ENCODE peak calls at places on chromosome 14, in five cellular contexts. One of them, this sample, is unnamed.

GRCh38 chr14:93546642-93547041 is 115.9 kb downstream of the UNC79 start:
- DNase-seq in A549: no peak
- DNase-seq in Panc1: no peak
- DNase-seq in HepG2: no peak
- DNase-seq in HCT116: no peak
- DNase-seq in this sample: no peak

GRCh38 chr14:100288382-100289185 is 17.7 kb downstream of the SLC25A29 start:
- DNase-seq in HepG2: no peak
- DNase-seq in Panc1: no peak
- DNase-seq in A549: no peak
- DNase-seq in HCT116: no peak
- DNase-seq in this sample: no peak

GRCh38 chr14:53964249-53964648 is 7.6 kb upstream of the BMP4 start:
- DNase-seq in Panc1: no peak
- DNase-seq in A549: no peak
- DNase-seq in HepG2: no peak
- DNase-seq in HCT116: no peak
- DNase-seq in this sample: peak; percentile 43

GRCh38 chr14:26389646-26390508 is 208.0 kb downstream of the NOVA1 start:
- DNase-seq in HCT116: no peak
- DNase-seq in HepG2: no peak
- DNase-seq in Panc1: no peak
- DNase-seq in A549: no peak
- DNase-seq in this sample: no peak

GRCh38 chr14:35221462-35221861 is 70.7 kb upstream of the PSMA6 start:
- DNase-seq in A549: no peak
- DNase-seq in HCT116: no peak
- DNase-seq in HepG2: no peak
- DNase-seq in Panc1: no peak
- DNase-seq in this sample: no peak

GRCh38 chr14:75604979-75605825 is 26.8 kb downstream of the FLVCR2 start:
- DNase-seq in Panc1: no peak
- DNase-seq in HepG2: no peak
- DNase-seq in A549: no peak
- DNase-seq in HCT116: no peak
- DNase-seq in this sample: no peak

GRCh38 chr14:58942516-58942915 is 246.0 kb upstream of the DAAM1 start:
- DNase-seq in Panc1: no peak
- DNase-seq in A549: no peak
- DNase-seq in HCT116: no peak
- DNase-seq in HepG2: no peak
- DNase-seq in this sample: no peak

GRCh38 chr14:55936691-55937090 is 181.5 kb upstream of the PELI2 start:
- DNase-seq in Panc1: no peak
- DNase-seq in HCT116: no peak
- DNase-seq in A549: no peak
- DNase-seq in HepG2: no peak
- DNase-seq in this sample: peak; percentile 72

GRCh38 chr14:81408595-81408994 is 8.5 kb upstream of the STON2 start:
- DNase-seq in Panc1: no peak
- DNase-seq in A549: no peak
- DNase-seq in HCT116: no peak
- DNase-seq in HepG2: peak; percentile 73
- DNase-seq in this sample: no peak

GRCh38 chr14:86574026-86574777 is 1044.3 kb downstream of the FLRT2 start:
- DNase-seq in HepG2: peak; percentile 0
- DNase-seq in HCT116: no peak
- DNase-seq in Panc1: peak; percentile 18
- DNase-seq in A549: no peak
- DNase-seq in this sample: no peak

GRCh38 chr14:83478741-83479140 is 1945.1 kb upstream of the SEL1L start:
- DNase-seq in Panc1: no peak
- DNase-seq in HCT116: no peak
- DNase-seq in A549: no peak
- DNase-seq in HepG2: no peak
- DNase-seq in this sample: no peak

GRCh38 chr14:77098470-77099353 is 654 bp downstream of the CIPC start:
- DNase-seq in HepG2: no peak
- DNase-seq in HCT116: no peak
- DNase-seq in Panc1: no peak
- DNase-seq in A549: peak; percentile 29
- DNase-seq in this sample: peak; percentile 55

GRCh38 chr14:64878775-64879634 is 702 bp downstream of the SPTB start:
- DNase-seq in HCT116: no peak
- DNase-seq in Panc1: no peak
- DNase-seq in HepG2: no peak
- DNase-seq in A549: peak; percentile 14
- DNase-seq in this sample: peak; percentile 54

GRCh38 chr14:44271006-44271405 is 236.1 kb downstream of the FSCB start:
- DNase-seq in A549: no peak
- DNase-seq in Panc1: no peak
- DNase-seq in HCT116: no peak
- DNase-seq in HepG2: no peak
- DNase-seq in this sample: no peak

GRCh38 chr14:42556551-42556950 is 949.9 kb downstream of the LRFN5 start:
- DNase-seq in A549: no peak
- DNase-seq in HepG2: no peak
- DNase-seq in Panc1: no peak
- DNase-seq in HCT116: no peak
- DNase-seq in this sample: no peak

GRCh38 chr14:98953544-98954346 is 318.3 kb downstream of the BCL11B start:
- DNase-seq in A549: peak; percentile 80
- DNase-seq in HCT116: no peak
- DNase-seq in Panc1: no peak
- DNase-seq in HepG2: no peak
- DNase-seq in this sample: no peak

GRCh38 chr14:94498215-94498614 is 11.1 kb downstream of the SERPINA12 start:
- DNase-seq in HCT116: no peak
- DNase-seq in A549: no peak
- DNase-seq in HepG2: no peak
- DNase-seq in Panc1: no peak
- DNase-seq in this sample: no peak

GRCh38 chr14:28344381-28344780 is 422.2 kb upstream of the FOXG1 start:
- DNase-seq in Panc1: no peak
- DNase-seq in A549: no peak
- DNase-seq in HepG2: no peak
- DNase-seq in HCT116: no peak
- DNase-seq in this sample: no peak

GRCh38 chr14:67420102-67420739 is 8.3 kb upstream of the PLEK2 start:
- DNase-seq in Panc1: no peak
- DNase-seq in HCT116: no peak
- DNase-seq in A549: no peak
- DNase-seq in HepG2: peak; percentile 32
- DNase-seq in this sample: peak; percentile 87

GRCh38 chr14:105453847-105454246 is 20.8 kb upstream of the CRIP2 start:
- DNase-seq in Panc1: no peak
- DNase-seq in HepG2: no peak
- DNase-seq in HCT116: no peak
- DNase-seq in A549: no peak
- DNase-seq in this sample: no peak

GRCh38 chr14:67004521-67004920 is 184.7 kb upstream of the GARIN2 start:
- DNase-seq in A549: no peak
- DNase-seq in Panc1: no peak
- DNase-seq in HepG2: no peak
- DNase-seq in HCT116: no peak
- DNase-seq in this sample: no peak

GRCh38 chr14:79491161-79491560 is 720.1 kb downstream of the DIO2 start:
- DNase-seq in HCT116: no peak
- DNase-seq in HepG2: no peak
- DNase-seq in Panc1: no peak
- DNase-seq in A549: no peak
- DNase-seq in this sample: no peak

GRCh38 chr14:105930572-105930971 is 404.2 kb downstream of the TMEM121 start:
- DNase-seq in A549: no peak
- DNase-seq in Panc1: no peak
- DNase-seq in HCT116: no peak
- DNase-seq in HepG2: no peak
- DNase-seq in this sample: no peak

GRCh38 chr14:73243341-73243740 is 6.0 kb downstream of the PAPLN start:
- DNase-seq in HepG2: no peak
- DNase-seq in A549: no peak
- DNase-seq in Panc1: no peak
- DNase-seq in HCT116: no peak
- DNase-seq in this sample: no peak

GRCh38 chr14:64303471-64303917 is 9.3 kb upstream of the ESR2 start:
- DNase-seq in HCT116: peak; percentile 74
- DNase-seq in Panc1: peak; percentile 32
- DNase-seq in HepG2: peak; percentile 63
- DNase-seq in A549: peak; percentile 82
- DNase-seq in this sample: peak; percentile 94

GRCh38 chr14:89805501-89805900 is 149.0 kb downstream of the EFCAB11 start:
- DNase-seq in Panc1: no peak
- DNase-seq in HepG2: no peak
- DNase-seq in HCT116: no peak
- DNase-seq in A549: no peak
- DNase-seq in this sample: no peak

GRCh38 chr14:57060276-57060956 is 208.3 kb downstream of the EXOC5 start:
- DNase-seq in Panc1: no peak
- DNase-seq in HCT116: no peak
- DNase-seq in A549: no peak
- DNase-seq in HepG2: no peak
- DNase-seq in this sample: no peak

GRCh38 chr14:57834961-57835360 is 30.9 kb downstream of the SLC35F4 start:
- DNase-seq in HepG2: no peak
- DNase-seq in A549: no peak
- DNase-seq in HCT116: no peak
- DNase-seq in Panc1: no peak
- DNase-seq in this sample: no peak

GRCh38 chr14:67187826-67188225 is 1.4 kb upstream of the GARIN2 start:
- DNase-seq in A549: no peak
- DNase-seq in HCT116: peak; percentile 85
- DNase-seq in HepG2: no peak
- DNase-seq in Panc1: peak; percentile 54
- DNase-seq in this sample: no peak

DNA sequence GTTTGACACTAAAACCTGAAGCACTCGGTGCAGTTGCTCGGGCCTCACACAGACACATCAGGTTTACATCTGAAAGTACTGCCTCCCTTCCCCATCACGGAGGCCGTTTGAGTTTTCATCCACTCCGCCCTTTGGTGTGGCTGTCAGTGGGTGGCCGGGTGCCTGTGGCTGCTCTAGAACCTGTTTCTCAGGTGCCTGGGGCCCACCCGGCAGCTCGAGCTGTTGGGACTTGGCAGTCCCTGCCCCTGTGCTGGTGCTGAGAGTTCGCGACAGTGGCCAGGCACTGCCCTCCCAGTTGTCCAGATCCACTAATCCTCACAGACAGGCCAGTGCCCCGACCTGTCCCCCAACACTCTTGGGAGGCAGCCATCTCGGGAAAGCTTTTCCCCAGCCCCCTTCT is 22.4 kb downstream of the XRCC3 start:
- DNase-seq in HepG2: no peak
- DNase-seq in HCT116: no peak
- DNase-seq in Panc1: no peak
- DNase-seq in A549: no peak
- DNase-seq in this sample: no peak
- H3K4me1 ChIP-seq in HepG2: no peaks in the 10 kb centered on the region
- H3K4me1 ChIP-seq in HCT116: no peaks in the 10 kb centered on the region
- H3K4me1 ChIP-seq in Panc1: peaks cover 20% of the 10 kb centered on the region
- H3K4me1 ChIP-seq in A549: peaks cover 10% of the 10 kb centered on the region
- H3K4me1 ChIP-seq in this sample: peaks cover 6% of the 10 kb centered on the region

DNA sequence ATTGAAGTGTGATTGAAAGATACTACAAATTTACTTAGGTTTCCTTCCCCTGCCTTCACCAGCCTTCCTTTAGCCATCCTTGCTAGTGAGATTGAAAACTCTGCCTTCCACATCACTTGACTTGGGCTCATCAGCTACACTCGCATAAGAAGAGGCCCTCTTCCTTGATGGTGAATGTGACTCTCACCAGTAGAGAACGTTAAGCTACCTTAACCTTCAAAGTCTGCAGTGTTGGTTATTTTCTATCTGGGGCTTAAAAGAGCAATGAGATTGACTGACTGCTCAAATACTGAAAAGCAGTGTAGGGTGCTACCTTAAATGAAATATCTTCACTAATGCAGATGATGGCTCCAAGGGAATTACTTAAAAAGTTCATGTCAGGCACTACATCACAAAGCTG is 271.8 kb downstream of the EGLN3 start:
- DNase-seq in A549: no peak
- DNase-seq in Panc1: no peak
- DNase-seq in HepG2: no peak
- DNase-seq in HCT116: no peak
- DNase-seq in this sample: no peak
- TF ChIP-seq REST in A549: no peak
- TF ChIP-seq REST in Panc1: no peak
- TF ChIP-seq REST in HepG2: no peak
- TF ChIP-seq REST in HCT116: no peak
- TF ChIP-seq REST in this sample: no peak

DNA sequence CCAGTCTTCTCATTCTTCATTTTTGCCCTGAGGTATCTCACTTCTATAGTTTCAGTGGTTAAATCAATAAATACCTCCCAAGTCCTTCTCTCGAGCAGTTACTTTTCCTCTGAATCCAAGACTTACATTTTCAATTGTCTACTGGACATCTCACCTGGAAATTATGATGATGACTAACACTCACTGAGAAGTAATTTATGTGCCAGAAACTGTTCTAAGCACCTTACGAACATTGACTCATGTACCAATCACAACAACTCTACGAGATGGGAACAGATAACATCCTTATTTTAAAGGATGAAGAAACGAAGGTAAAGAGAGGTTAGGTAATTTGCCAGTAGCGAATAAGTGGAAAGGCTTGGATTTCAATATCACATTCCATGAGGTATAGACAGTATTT is 94.1 kb downstream of the EML5 start:
- DNase-seq in HCT116: peak; percentile 7
- DNase-seq in HepG2: no peak
- DNase-seq in A549: no peak
- DNase-seq in Panc1: no peak
- DNase-seq in this sample: no peak
- H3K4me1 ChIP-seq in HCT116: no peaks in the 10 kb centered on the region
- H3K4me1 ChIP-seq in HepG2: no peaks in the 10 kb centered on the region
- H3K4me1 ChIP-seq in A549: no peaks in the 10 kb centered on the region
- H3K4me1 ChIP-seq in Panc1: no peaks in the 10 kb centered on the region
- H3K4me1 ChIP-seq in this sample: no peaks in the 10 kb centered on the region

GRCh38 chr14:61812347-61813100 is 50.3 kb downstream of the SNAPC1 start:
- DNase-seq in HCT116: no peak
- DNase-seq in Panc1: no peak
- DNase-seq in HepG2: no peak
- DNase-seq in A549: no peak
- DNase-seq in this sample: peak; percentile 73

GRCh38 chr14:61811882-61812346 is 49.7 kb downstream of the SNAPC1 start:
- DNase-seq in Panc1: no peak
- DNase-seq in A549: no peak
- DNase-seq in HCT116: no peak
- DNase-seq in HepG2: no peak
- DNase-seq in this sample: peak; percentile 57

GRCh38 chr14:61813101-61813596 is 50.9 kb downstream of the SNAPC1 start:
- DNase-seq in HepG2: no peak
- DNase-seq in Panc1: no peak
- DNase-seq in HCT116: no peak
- DNase-seq in A549: no peak
- DNase-seq in this sample: peak; percentile 44
- TF ChIP-seq REST in HepG2: no peak
- TF ChIP-seq REST in Panc1: no peak
- TF ChIP-seq REST in HCT116: no peak
- TF ChIP-seq REST in A549: no peak
- TF ChIP-seq REST in this sample: no peak